ENCODE peak calls at places on chromosomes 5 and 9, in eight cellular contexts. One of them, this sample, is unnamed.
A peak's percentile ranks its signal among the peaks of the same experiment; 100 is the strongest.

GRCh38 chr5:174735498-174736350 is 11.3 kb downstream of the MSX2 start:
- DNase-seq in WERI-Rb-1: no peak
- DNase-seq in IMR-90: no peak
- DNase-seq in right atrium auricular region: no peak
- DNase-seq in Peyer's patch: no peak
- DNase-seq in aorta: no peak
- DNase-seq in Karpas-422: peak; percentile 53
- DNase-seq in testis: peak; percentile 71
- DNase-seq in this sample: no peak

GRCh38 chr5:9388941-9389674 is 156.8 kb downstream of the SEMA5A start:
- DNase-seq in testis: no peak
- DNase-seq in Peyer's patch: no peak
- DNase-seq in IMR-90: no peak
- DNase-seq in Karpas-422: no peak
- DNase-seq in aorta: no peak
- DNase-seq in right atrium auricular region: no peak
- DNase-seq in WERI-Rb-1: no peak
- DNase-seq in this sample: no peak

GRCh38 chr9:70085241-70085640 is 41.6 kb downstream of the MAMDC2 start:
- DNase-seq in aorta: no peak
- DNase-seq in testis: no peak
- DNase-seq in WERI-Rb-1: peak; percentile 88
- DNase-seq in right atrium auricular region: no peak
- DNase-seq in Peyer's patch: no peak
- DNase-seq in IMR-90: peak; percentile 66
- DNase-seq in Karpas-422: no peak
- DNase-seq in this sample: no peak

GRCh38 chr5:93280518-93280917 is 300.5 kb downstream of the NR2F1-AS1 start:
- DNase-seq in right atrium auricular region: no peak
- DNase-seq in Karpas-422: no peak
- DNase-seq in aorta: no peak
- DNase-seq in WERI-Rb-1: no peak
- DNase-seq in Peyer's patch: no peak
- DNase-seq in IMR-90: no peak
- DNase-seq in testis: no peak
- DNase-seq in this sample: no peak

GRCh38 chr5:172902497-172903472 is 56.4 kb upstream of the RPL26L1 start:
- DNase-seq in Karpas-422: no peak
- DNase-seq in IMR-90: peak; percentile 99
- DNase-seq in aorta: peak; percentile 86
- DNase-seq in right atrium auricular region: peak; percentile 84
- DNase-seq in WERI-Rb-1: peak; percentile 74
- DNase-seq in testis: peak; percentile 93
- DNase-seq in Peyer's patch: peak; percentile 39
- DNase-seq in this sample: no peak

GRCh38 chr5:166377756-166378155 is 1913.7 kb upstream of the WWC1 start:
- DNase-seq in right atrium auricular region: no peak
- DNase-seq in Peyer's patch: no peak
- DNase-seq in WERI-Rb-1: no peak
- DNase-seq in testis: peak; percentile 75
- DNase-seq in aorta: no peak
- DNase-seq in Karpas-422: no peak
- DNase-seq in IMR-90: no peak
- DNase-seq in this sample: no peak

GRCh38 chr5:115271295-115272060 is 8.8 kb upstream of the PGGT1B start:
- DNase-seq in WERI-Rb-1: no peak
- DNase-seq in Peyer's patch: no peak
- DNase-seq in testis: no peak
- DNase-seq in Karpas-422: no peak
- DNase-seq in right atrium auricular region: no peak
- DNase-seq in aorta: no peak
- DNase-seq in IMR-90: no peak
- DNase-seq in this sample: no peak

GRCh38 chr9:99860266-99860665 is 38.6 kb downstream of the NR4A3 start:
- DNase-seq in Karpas-422: no peak
- DNase-seq in aorta: no peak
- DNase-seq in Peyer's patch: no peak
- DNase-seq in IMR-90: no peak
- DNase-seq in testis: no peak
- DNase-seq in right atrium auricular region: no peak
- DNase-seq in WERI-Rb-1: no peak
- DNase-seq in this sample: no peak

GRCh38 chr9:69809304-69809863 is 11.2 kb upstream of the CFAP95 start:
- DNase-seq in testis: peak; percentile 16
- DNase-seq in Peyer's patch: no peak
- DNase-seq in IMR-90: peak; percentile 21
- DNase-seq in WERI-Rb-1: peak; percentile 31
- DNase-seq in aorta: no peak
- DNase-seq in Karpas-422: peak; percentile 82
- DNase-seq in right atrium auricular region: no peak
- DNase-seq in this sample: peak; percentile 74

GRCh38 chr5:171595801-171596231 is 176.4 kb downstream of the FGF18 start:
- DNase-seq in WERI-Rb-1: no peak
- DNase-seq in testis: no peak
- DNase-seq in IMR-90: peak; percentile 92
- DNase-seq in Peyer's patch: no peak
- DNase-seq in Karpas-422: no peak
- DNase-seq in aorta: no peak
- DNase-seq in right atrium auricular region: peak; percentile 79
- DNase-seq in this sample: no peak

GRCh38 chr9:123658792-123659191 is 271.1 kb downstream of the DENND1A start:
- DNase-seq in testis: no peak
- DNase-seq in Peyer's patch: peak; percentile 39
- DNase-seq in IMR-90: no peak
- DNase-seq in Karpas-422: peak; percentile 84
- DNase-seq in WERI-Rb-1: no peak
- DNase-seq in aorta: no peak
- DNase-seq in right atrium auricular region: no peak
- DNase-seq in this sample: no peak

GRCh38 chr5:154740483-154740882 is 14.7 kb upstream of the LARP1 start:
- DNase-seq in IMR-90: peak; percentile 82
- DNase-seq in WERI-Rb-1: no peak
- DNase-seq in testis: peak; percentile 76
- DNase-seq in Karpas-422: no peak
- DNase-seq in Peyer's patch: no peak
- DNase-seq in aorta: peak; percentile 66
- DNase-seq in right atrium auricular region: peak; percentile 70
- DNase-seq in this sample: no peak

GRCh38 chr9:122806661-122807060 is 6.7 kb downstream of the OR1K1 start:
- DNase-seq in right atrium auricular region: no peak
- DNase-seq in Karpas-422: no peak
- DNase-seq in testis: no peak
- DNase-seq in aorta: no peak
- DNase-seq in IMR-90: no peak
- DNase-seq in WERI-Rb-1: no peak
- DNase-seq in Peyer's patch: no peak
- DNase-seq in this sample: no peak

GRCh38 chr9:11871832-11872231 is 821.4 kb upstream of the TYRP1 start:
- DNase-seq in WERI-Rb-1: no peak
- DNase-seq in IMR-90: no peak
- DNase-seq in Peyer's patch: no peak
- DNase-seq in aorta: no peak
- DNase-seq in testis: no peak
- DNase-seq in right atrium auricular region: no peak
- DNase-seq in Karpas-422: no peak
- DNase-seq in this sample: no peak

GRCh38 chr9:16884952-16885513 is 14.6 kb upstream of the BNC2 start:
- DNase-seq in IMR-90: peak; percentile 98
- DNase-seq in Karpas-422: no peak
- DNase-seq in right atrium auricular region: no peak
- DNase-seq in aorta: peak; percentile 68
- DNase-seq in testis: peak; percentile 25
- DNase-seq in WERI-Rb-1: no peak
- DNase-seq in Peyer's patch: no peak
- DNase-seq in this sample: no peak

GRCh38 chr9:132794730-132795380 is 83.2 kb downstream of the AK8 start:
- DNase-seq in testis: no peak
- DNase-seq in right atrium auricular region: peak; percentile 32
- DNase-seq in aorta: no peak
- DNase-seq in Karpas-422: no peak
- DNase-seq in Peyer's patch: no peak
- DNase-seq in IMR-90: no peak
- DNase-seq in WERI-Rb-1: no peak
- DNase-seq in this sample: no peak

GRCh38 chr5:41893074-41893851 is 10.9 kb upstream of the RIMOC1 start:
- DNase-seq in aorta: no peak
- DNase-seq in IMR-90: no peak
- DNase-seq in Karpas-422: no peak
- DNase-seq in testis: no peak
- DNase-seq in Peyer's patch: no peak
- DNase-seq in right atrium auricular region: no peak
- DNase-seq in WERI-Rb-1: no peak
- DNase-seq in this sample: no peak

GRCh38 chr9:70466976-70467551 is 52.6 kb upstream of the KLF9 start:
- DNase-seq in IMR-90: peak; percentile 92
- DNase-seq in Karpas-422: no peak
- DNase-seq in Peyer's patch: no peak
- DNase-seq in right atrium auricular region: no peak
- DNase-seq in WERI-Rb-1: no peak
- DNase-seq in testis: no peak
- DNase-seq in aorta: no peak
- DNase-seq in this sample: no peak

GRCh38 chr5:64700765-64701164 is 10.5 kb downstream of the SHISAL2B start:
- DNase-seq in right atrium auricular region: no peak
- DNase-seq in Peyer's patch: no peak
- DNase-seq in testis: no peak
- DNase-seq in Karpas-422: no peak
- DNase-seq in WERI-Rb-1: no peak
- DNase-seq in IMR-90: no peak
- DNase-seq in aorta: no peak
- DNase-seq in this sample: no peak
- H3K9me3 ChIP-seq in right atrium auricular region: no peaks in the 10 kb centered on the region
- H3K9me3 ChIP-seq in Peyer's patch: no peaks in the 10 kb centered on the region
- H3K9me3 ChIP-seq in testis: no peaks in the 10 kb centered on the region
- H3K9me3 ChIP-seq in Karpas-422: no peaks in the 10 kb centered on the region
- H3K9me3 ChIP-seq in WERI-Rb-1: no peaks in the 10 kb centered on the region
- H3K9me3 ChIP-seq in IMR-90: no peaks in the 10 kb centered on the region
- H3K9me3 ChIP-seq in aorta: no peaks in the 10 kb centered on the region
- H3K9me3 ChIP-seq in this sample: peaks cover 8% of the 10 kb centered on the region

DNA sequence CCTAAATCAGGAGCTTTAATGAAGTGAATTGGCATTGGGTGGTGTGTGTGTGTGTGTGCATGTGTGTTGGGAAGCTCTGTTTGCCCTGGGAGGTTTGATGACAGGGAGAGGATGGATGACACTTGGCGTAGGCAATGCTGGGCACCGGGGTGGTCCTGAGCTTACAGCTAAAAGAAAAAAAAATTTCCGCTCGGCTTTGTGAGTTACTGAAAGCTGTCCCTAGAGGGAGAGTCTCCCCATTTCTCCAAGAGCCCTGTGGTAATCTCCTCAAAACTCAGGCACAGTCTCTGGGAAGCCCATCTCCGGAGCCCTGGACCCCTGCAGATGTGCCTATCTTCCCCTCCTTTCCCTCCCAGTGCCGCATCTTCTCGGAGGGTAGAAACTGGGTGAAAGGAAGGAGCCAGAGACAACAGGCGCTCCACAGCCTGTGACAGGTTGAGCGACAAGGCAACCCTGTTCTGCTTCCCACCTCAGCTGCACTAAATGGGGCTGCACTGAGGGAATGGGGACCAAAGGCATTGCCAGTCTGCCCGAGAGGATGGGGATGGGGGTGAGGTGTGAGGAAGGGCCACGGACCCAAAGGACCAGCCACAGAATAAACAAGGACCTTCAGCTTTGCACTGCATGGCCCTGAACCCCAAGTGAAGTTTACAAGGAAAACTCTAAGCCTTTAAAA is 35.8 kb upstream of the TIFAB start:
- DNase-seq in right atrium auricular region: no peak
- DNase-seq in aorta: no peak
- DNase-seq in testis: no peak
- DNase-seq in Peyer's patch: no peak
- DNase-seq in IMR-90: no peak
- DNase-seq in Karpas-422: no peak
- DNase-seq in WERI-Rb-1: peak; percentile 27
- DNase-seq in this sample: no peak
- H3K4me3 ChIP-seq in right atrium auricular region: no peak overlapping the region
- H3K4me3 ChIP-seq in aorta: no peak overlapping the region
- H3K4me3 ChIP-seq in testis: no peak overlapping the region
- H3K4me3 ChIP-seq in Peyer's patch: no peak overlapping the region
- H3K4me3 ChIP-seq in IMR-90: no peak overlapping the region
- H3K4me3 ChIP-seq in Karpas-422: no peak overlapping the region
- H3K4me3 ChIP-seq in WERI-Rb-1: no peak overlapping the region
- H3K4me3 ChIP-seq in this sample: no peak overlapping the region

GRCh38 chr9:6441269-6441668 is 28.3 kb downstream of the UHRF2 start:
- DNase-seq in testis: no peak
- DNase-seq in aorta: no peak
- DNase-seq in Peyer's patch: no peak
- DNase-seq in IMR-90: peak; percentile 27
- DNase-seq in Karpas-422: no peak
- DNase-seq in WERI-Rb-1: no peak
- DNase-seq in right atrium auricular region: no peak
- DNase-seq in this sample: no peak

GRCh38 chr9:6439051-6439703 is 26.2 kb downstream of the UHRF2 start:
- DNase-seq in aorta: no peak
- DNase-seq in WERI-Rb-1: no peak
- DNase-seq in testis: no peak
- DNase-seq in Karpas-422: no peak
- DNase-seq in IMR-90: no peak
- DNase-seq in right atrium auricular region: no peak
- DNase-seq in Peyer's patch: no peak
- DNase-seq in this sample: no peak

GRCh38 chr9:6444108-6444507 is 31.1 kb downstream of the UHRF2 start:
- DNase-seq in aorta: no peak
- DNase-seq in Peyer's patch: no peak
- DNase-seq in testis: no peak
- DNase-seq in Karpas-422: no peak
- DNase-seq in WERI-Rb-1: no peak
- DNase-seq in IMR-90: no peak
- DNase-seq in right atrium auricular region: no peak
- DNase-seq in this sample: no peak

GRCh38 chr9:6443661-6444060 is 30.7 kb downstream of the UHRF2 start:
- DNase-seq in right atrium auricular region: no peak
- DNase-seq in IMR-90: no peak
- DNase-seq in aorta: no peak
- DNase-seq in WERI-Rb-1: no peak
- DNase-seq in Peyer's patch: no peak
- DNase-seq in testis: no peak
- DNase-seq in Karpas-422: no peak
- DNase-seq in this sample: no peak

DNA sequence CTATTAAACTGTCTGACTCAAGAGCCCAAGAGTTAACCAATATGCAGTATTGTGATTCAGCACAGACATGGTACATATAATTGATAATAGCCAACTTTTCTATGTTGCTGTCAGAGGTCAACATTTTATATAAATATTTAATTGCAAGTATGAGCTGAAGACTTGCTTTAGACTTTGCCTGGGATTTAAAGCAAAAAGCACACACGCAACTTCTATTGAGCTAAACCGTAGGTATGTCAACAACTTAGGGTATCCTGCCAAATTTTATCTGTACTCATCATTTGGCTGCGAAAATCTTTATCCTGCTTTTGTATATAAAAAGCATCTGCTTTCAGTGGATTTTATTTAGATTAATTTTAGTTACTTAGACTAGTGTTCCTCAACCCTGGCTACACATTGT is 27.4 kb downstream of the UHRF2 start:
- DNase-seq in Karpas-422: no peak
- DNase-seq in WERI-Rb-1: no peak
- DNase-seq in Peyer's patch: no peak
- DNase-seq in right atrium auricular region: no peak
- DNase-seq in aorta: no peak
- DNase-seq in IMR-90: peak; percentile 57
- DNase-seq in testis: no peak
- DNase-seq in this sample: no peak
- H3K36me3 ChIP-seq in Karpas-422: peaks cover 5% of the 10 kb centered on the region
- H3K36me3 ChIP-seq in WERI-Rb-1: peaks cover 40% of the 10 kb centered on the region
- H3K36me3 ChIP-seq in Peyer's patch: no peaks in the 10 kb centered on the region
- H3K36me3 ChIP-seq in right atrium auricular region: peaks cover 8% of the 10 kb centered on the region
- H3K36me3 ChIP-seq in aorta: no peaks in the 10 kb centered on the region
- H3K36me3 ChIP-seq in IMR-90: peaks cover 19% of the 10 kb centered on the region
- H3K36me3 ChIP-seq in testis: no peaks in the 10 kb centered on the region
- H3K36me3 ChIP-seq in this sample: peaks cover 23% of the 10 kb centered on the region

GRCh38 chr9:40913928-40914673 is 214.4 kb downstream of the FOXD4L6 start:
- DNase-seq in testis: no peak
- DNase-seq in IMR-90: no peak
- DNase-seq in aorta: no peak
- DNase-seq in right atrium auricular region: no peak
- DNase-seq in Peyer's patch: no peak
- DNase-seq in WERI-Rb-1: no peak
- DNase-seq in Karpas-422: no peak
- DNase-seq in this sample: no peak
- H3K9me3 ChIP-seq in testis: no peaks in the 10 kb centered on the region
- H3K9me3 ChIP-seq in IMR-90: peaks cover 64% of the 10 kb centered on the region
- H3K9me3 ChIP-seq in aorta: peaks cover 42% of the 10 kb centered on the region
- H3K9me3 ChIP-seq in right atrium auricular region: peaks cover 32% of the 10 kb centered on the region
- H3K9me3 ChIP-seq in Peyer's patch: peaks cover 79% of the 10 kb centered on the region
- H3K9me3 ChIP-seq in WERI-Rb-1: peaks cover 31% of the 10 kb centered on the region
- H3K9me3 ChIP-seq in Karpas-422: peaks cover 72% of the 10 kb centered on the region
- H3K9me3 ChIP-seq in this sample: peaks cover 57% of the 10 kb centered on the region